ENCODE peak calls at places on chromosome 1, in nine cellular contexts. One of them, this sample, is unnamed.

GRCh38 chr1:19644761-19645543 is 841 bp downstream of the NBL1 start:
- DNase-seq in PC-3: peak
- DNase-seq in OCI-LY7: no peak
- DNase-seq in astrocyte of the spinal cord: no peak
- DNase-seq in body of pancreas: no peak
- DNase-seq in uterus: no peak
- DNase-seq in WTC11: peak
- DNase-seq in tibial nerve: no peak
- DNase-seq in upper lobe of right lung: no peak
- DNase-seq in this sample: no peak

GRCh38 chr1:23394176-23394575 is 24.5 kb upstream of the ZNF436 start:
- DNase-seq in PC-3: no peak
- DNase-seq in astrocyte of the spinal cord: peak
- DNase-seq in uterus: peak
- DNase-seq in tibial nerve: no peak
- DNase-seq in body of pancreas: no peak
- DNase-seq in WTC11: no peak
- DNase-seq in OCI-LY7: no peak
- DNase-seq in upper lobe of right lung: no peak
- DNase-seq in this sample: no peak

GRCh38 chr1:100038401-100039306 is 68.9 kb downstream of the SLC35A3 start:
- DNase-seq in astrocyte of the spinal cord: peak
- DNase-seq in WTC11: peak
- DNase-seq in upper lobe of right lung: peak
- DNase-seq in PC-3: peak
- DNase-seq in body of pancreas: peak
- DNase-seq in tibial nerve: peak
- DNase-seq in OCI-LY7: peak
- DNase-seq in uterus: peak
- DNase-seq in this sample: peak

GRCh38 chr1:25688390-25689119 is 72.0 kb downstream of the MAN1C1 start:
- DNase-seq in body of pancreas: peak
- DNase-seq in OCI-LY7: no peak
- DNase-seq in upper lobe of right lung: no peak
- DNase-seq in WTC11: no peak
- DNase-seq in astrocyte of the spinal cord: no peak
- DNase-seq in tibial nerve: no peak
- DNase-seq in PC-3: peak
- DNase-seq in uterus: no peak
- DNase-seq in this sample: no peak

GRCh38 chr1:223741861-223742260 is 29.5 kb downstream of the CAPN2 start:
- DNase-seq in tibial nerve: no peak
- DNase-seq in upper lobe of right lung: no peak
- DNase-seq in PC-3: no peak
- DNase-seq in WTC11: no peak
- DNase-seq in OCI-LY7: no peak
- DNase-seq in astrocyte of the spinal cord: peak
- DNase-seq in body of pancreas: no peak
- DNase-seq in uterus: no peak
- DNase-seq in this sample: no peak

GRCh38 chr1:245051349-245052221 is 103.2 kb upstream of the KIF26B start:
- DNase-seq in astrocyte of the spinal cord: no peak
- DNase-seq in uterus: no peak
- DNase-seq in WTC11: peak
- DNase-seq in upper lobe of right lung: peak
- DNase-seq in tibial nerve: no peak
- DNase-seq in OCI-LY7: no peak
- DNase-seq in PC-3: no peak
- DNase-seq in body of pancreas: peak
- DNase-seq in this sample: no peak

GRCh38 chr1:177857285-177857684 is 112.6 kb downstream of the SEC16B start:
- DNase-seq in uterus: no peak
- DNase-seq in upper lobe of right lung: no peak
- DNase-seq in astrocyte of the spinal cord: no peak
- DNase-seq in WTC11: no peak
- DNase-seq in tibial nerve: no peak
- DNase-seq in body of pancreas: no peak
- DNase-seq in OCI-LY7: no peak
- DNase-seq in PC-3: no peak
- DNase-seq in this sample: no peak

GRCh38 chr1:21312407-21312992 is 22.2 kb upstream of the ECE1 start:
- DNase-seq in body of pancreas: no peak
- DNase-seq in WTC11: no peak
- DNase-seq in uterus: no peak
- DNase-seq in upper lobe of right lung: no peak
- DNase-seq in astrocyte of the spinal cord: no peak
- DNase-seq in OCI-LY7: no peak
- DNase-seq in PC-3: no peak
- DNase-seq in tibial nerve: no peak
- DNase-seq in this sample: no peak

GRCh38 chr1:222454782-222455181 is 93.1 kb downstream of the HHIPL2 start:
- DNase-seq in astrocyte of the spinal cord: no peak
- DNase-seq in body of pancreas: no peak
- DNase-seq in tibial nerve: no peak
- DNase-seq in PC-3: no peak
- DNase-seq in WTC11: no peak
- DNase-seq in uterus: peak
- DNase-seq in upper lobe of right lung: no peak
- DNase-seq in OCI-LY7: no peak
- DNase-seq in this sample: no peak

GRCh38 chr1:46517010-46517600 is 27.5 kb downstream of the DMBX1 start:
- DNase-seq in PC-3: peak
- DNase-seq in OCI-LY7: no peak
- DNase-seq in body of pancreas: peak
- DNase-seq in astrocyte of the spinal cord: no peak
- DNase-seq in WTC11: peak
- DNase-seq in uterus: no peak
- DNase-seq in tibial nerve: no peak
- DNase-seq in upper lobe of right lung: peak
- DNase-seq in this sample: no peak

DNA sequence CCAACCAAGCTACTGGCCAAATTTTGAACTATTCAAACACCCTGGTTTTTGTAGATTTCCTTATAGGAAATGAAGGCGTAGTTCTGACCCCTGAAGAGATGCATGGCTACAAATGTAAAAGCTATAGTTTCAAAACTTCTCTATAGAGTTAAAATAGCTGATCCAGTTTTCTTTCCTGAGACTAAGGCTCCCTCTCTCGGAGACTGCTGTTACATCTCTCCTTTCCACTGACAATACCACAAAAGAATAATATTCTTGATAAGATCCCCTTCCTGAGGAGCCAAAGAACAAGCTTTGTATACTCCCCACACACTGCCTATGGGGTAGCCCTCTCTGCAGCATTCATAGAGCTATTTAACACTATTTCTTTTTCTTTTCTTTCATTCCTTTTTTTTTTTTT is 6.7 kb upstream of the CFAP126 start:
- DNase-seq in uterus: no peak
- DNase-seq in astrocyte of the spinal cord: no peak
- DNase-seq in body of pancreas: no peak
- DNase-seq in upper lobe of right lung: no peak
- DNase-seq in PC-3: peak
- DNase-seq in WTC11: no peak
- DNase-seq in OCI-LY7: peak
- DNase-seq in tibial nerve: no peak
- DNase-seq in this sample: no peak
- TF ChIP-seq CTCF in uterus: no peak
- TF ChIP-seq CTCF in astrocyte of the spinal cord: peak
- TF ChIP-seq CTCF in body of pancreas: no peak
- TF ChIP-seq CTCF in upper lobe of right lung: peak
- TF ChIP-seq CTCF in PC-3: peak
- TF ChIP-seq CTCF in WTC11: no peak
- TF ChIP-seq CTCF in OCI-LY7: peak
- TF ChIP-seq CTCF in tibial nerve: no peak
- TF ChIP-seq CTCF in this sample: peak

GRCh38 chr1:76138217-76138616 is 63.7 kb downstream of the ST6GALNAC3 start:
- DNase-seq in body of pancreas: no peak
- DNase-seq in tibial nerve: no peak
- DNase-seq in upper lobe of right lung: no peak
- DNase-seq in PC-3: no peak
- DNase-seq in WTC11: no peak
- DNase-seq in astrocyte of the spinal cord: no peak
- DNase-seq in uterus: peak
- DNase-seq in OCI-LY7: no peak
- DNase-seq in this sample: no peak

GRCh38 chr1:76142771-76143540 is 68.4 kb downstream of the ST6GALNAC3 start:
- DNase-seq in OCI-LY7: no peak
- DNase-seq in PC-3: no peak
- DNase-seq in upper lobe of right lung: no peak
- DNase-seq in body of pancreas: no peak
- DNase-seq in tibial nerve: no peak
- DNase-seq in WTC11: no peak
- DNase-seq in astrocyte of the spinal cord: no peak
- DNase-seq in uterus: no peak
- DNase-seq in this sample: no peak

GRCh38 chr1:76137746-76138145 is 63.2 kb downstream of the ST6GALNAC3 start:
- DNase-seq in WTC11: no peak
- DNase-seq in tibial nerve: no peak
- DNase-seq in PC-3: no peak
- DNase-seq in astrocyte of the spinal cord: no peak
- DNase-seq in uterus: no peak
- DNase-seq in upper lobe of right lung: no peak
- DNase-seq in body of pancreas: no peak
- DNase-seq in OCI-LY7: no peak
- DNase-seq in this sample: no peak

GRCh38 chr1:76141898-76142297 is 67.4 kb downstream of the ST6GALNAC3 start:
- DNase-seq in upper lobe of right lung: no peak
- DNase-seq in OCI-LY7: no peak
- DNase-seq in uterus: no peak
- DNase-seq in PC-3: no peak
- DNase-seq in tibial nerve: no peak
- DNase-seq in WTC11: peak
- DNase-seq in body of pancreas: no peak
- DNase-seq in astrocyte of the spinal cord: no peak
- DNase-seq in this sample: peak

GRCh38 chr1:76140227-76140626 is 65.7 kb downstream of the ST6GALNAC3 start:
- DNase-seq in tibial nerve: no peak
- DNase-seq in astrocyte of the spinal cord: no peak
- DNase-seq in upper lobe of right lung: no peak
- DNase-seq in uterus: no peak
- DNase-seq in WTC11: peak
- DNase-seq in PC-3: no peak
- DNase-seq in body of pancreas: no peak
- DNase-seq in OCI-LY7: no peak
- DNase-seq in this sample: no peak
- TF ChIP-seq CTCF in tibial nerve: peak
- TF ChIP-seq CTCF in astrocyte of the spinal cord: no peak
- TF ChIP-seq CTCF in upper lobe of right lung: no peak
- TF ChIP-seq CTCF in uterus: peak
- TF ChIP-seq CTCF in WTC11: no peak
- TF ChIP-seq CTCF in PC-3: peak
- TF ChIP-seq CTCF in body of pancreas: no peak
- TF ChIP-seq CTCF in OCI-LY7: no peak
- TF ChIP-seq CTCF in this sample: peak

GRCh38 chr1:227793948-227794812 is 21.3 kb upstream of the PRSS38 start:
- DNase-seq in PC-3: no peak
- DNase-seq in uterus: peak
- DNase-seq in tibial nerve: peak
- DNase-seq in body of pancreas: peak
- DNase-seq in upper lobe of right lung: peak
- DNase-seq in WTC11: peak
- DNase-seq in astrocyte of the spinal cord: peak
- DNase-seq in OCI-LY7: no peak
- DNase-seq in this sample: no peak

GRCh38 chr1:227793079-227793947 is 22.2 kb upstream of the PRSS38 start:
- DNase-seq in body of pancreas: no peak
- DNase-seq in upper lobe of right lung: peak
- DNase-seq in PC-3: no peak
- DNase-seq in astrocyte of the spinal cord: no peak
- DNase-seq in WTC11: no peak
- DNase-seq in tibial nerve: no peak
- DNase-seq in OCI-LY7: no peak
- DNase-seq in uterus: no peak
- DNase-seq in this sample: no peak

GRCh38 chr1:227791425-227792090 is 23.9 kb upstream of the PRSS38 start:
- DNase-seq in body of pancreas: no peak
- DNase-seq in astrocyte of the spinal cord: no peak
- DNase-seq in tibial nerve: no peak
- DNase-seq in PC-3: no peak
- DNase-seq in uterus: no peak
- DNase-seq in upper lobe of right lung: no peak
- DNase-seq in OCI-LY7: no peak
- DNase-seq in WTC11: no peak
- DNase-seq in this sample: no peak

GRCh38 chr1:227790868-227791267 is 24.6 kb upstream of the PRSS38 start:
- DNase-seq in WTC11: no peak
- DNase-seq in PC-3: no peak
- DNase-seq in astrocyte of the spinal cord: no peak
- DNase-seq in uterus: no peak
- DNase-seq in OCI-LY7: no peak
- DNase-seq in body of pancreas: no peak
- DNase-seq in upper lobe of right lung: no peak
- DNase-seq in tibial nerve: no peak
- DNase-seq in this sample: no peak

DNA sequence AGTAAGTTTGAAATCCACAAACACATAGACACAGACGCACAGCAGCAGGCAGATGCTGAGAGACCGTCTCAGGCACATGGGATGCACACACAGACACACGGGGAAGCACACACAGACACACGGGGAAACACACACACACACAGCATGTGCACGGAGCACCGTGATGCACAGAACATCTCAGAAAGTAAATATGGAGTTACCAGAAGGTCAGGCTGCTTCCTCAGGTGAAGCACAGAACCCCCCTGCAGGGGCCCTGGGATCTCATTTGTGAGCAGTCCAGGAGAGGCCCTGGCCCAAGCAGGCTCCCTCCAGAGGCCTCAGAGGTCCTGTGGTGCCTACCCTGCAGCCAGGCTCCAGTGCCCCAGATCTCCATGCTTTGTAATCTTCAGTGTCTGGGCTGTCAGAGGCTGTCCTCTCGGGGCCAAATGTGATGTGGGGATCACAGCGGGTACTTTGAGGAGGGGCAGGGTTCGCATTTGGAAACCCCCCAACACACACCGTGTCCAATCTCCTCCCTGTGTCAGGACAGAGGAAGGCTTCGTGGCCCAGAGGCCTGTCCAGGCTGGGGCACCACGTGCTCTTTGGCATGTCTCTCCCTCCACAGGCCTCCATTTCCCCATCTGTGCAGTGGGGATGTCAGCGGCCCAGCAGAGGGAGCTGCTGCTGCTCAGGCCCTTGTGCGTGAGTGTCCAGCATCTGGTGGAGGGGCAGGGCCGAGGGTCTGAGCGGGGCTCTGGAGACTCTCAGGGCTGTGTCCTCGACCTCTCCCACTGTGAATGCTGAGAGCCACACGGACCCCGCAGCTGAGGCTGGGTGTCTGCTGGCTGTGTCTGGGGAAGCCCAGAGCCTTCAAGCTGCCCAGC is 23.0 kb upstream of the PRSS38 start:
- DNase-seq in OCI-LY7: no peak
- DNase-seq in upper lobe of right lung: no peak
- DNase-seq in uterus: no peak
- DNase-seq in PC-3: no peak
- DNase-seq in WTC11: peak
- DNase-seq in body of pancreas: no peak
- DNase-seq in tibial nerve: no peak
- DNase-seq in astrocyte of the spinal cord: no peak
- DNase-seq in this sample: no peak
- TF ChIP-seq CTCF in OCI-LY7: peak
- TF ChIP-seq CTCF in upper lobe of right lung: peak
- TF ChIP-seq CTCF in uterus: no peak
- TF ChIP-seq CTCF in PC-3: peak
- TF ChIP-seq CTCF in WTC11: no peak
- TF ChIP-seq CTCF in body of pancreas: no peak
- TF ChIP-seq CTCF in tibial nerve: no peak
- TF ChIP-seq CTCF in astrocyte of the spinal cord: peak
- TF ChIP-seq CTCF in this sample: no peak

GRCh38 chr1:205749826-205750682 is at the start of gene NUCKS1:
- DNase-seq in astrocyte of the spinal cord: peak
- DNase-seq in tibial nerve: peak
- DNase-seq in WTC11: peak
- DNase-seq in PC-3: peak
- DNase-seq in uterus: peak
- DNase-seq in body of pancreas: peak
- DNase-seq in upper lobe of right lung: peak
- DNase-seq in OCI-LY7: peak
- DNase-seq in this sample: peak
- TF ChIP-seq CTCF in astrocyte of the spinal cord: peak
- TF ChIP-seq CTCF in tibial nerve: no peak
- TF ChIP-seq CTCF in WTC11: no peak
- TF ChIP-seq CTCF in PC-3: no peak
- TF ChIP-seq CTCF in uterus: peak
- TF ChIP-seq CTCF in body of pancreas: peak
- TF ChIP-seq CTCF in upper lobe of right lung: peak
- TF ChIP-seq CTCF in OCI-LY7: no peak
- TF ChIP-seq CTCF in this sample: no peak

This sample was measured in D721Med.